ENCODE peak calls at places on chromosomes 5 and 9, in four cellular contexts. One of them, this sample, is unnamed.

GRCh38 chr5:57488308-57488955 is 5.8 kb upstream of the ACTBL2 start:
- DNase-seq in GM12878: no peak
- DNase-seq in HepG2: no peak
- DNase-seq in H1: no peak
- DNase-seq in this sample: no peak

GRCh38 chr5:5273398-5273797 is 133.3 kb downstream of the ADAMTS16 start:
- DNase-seq in GM12878: no peak
- DNase-seq in HepG2: no peak
- DNase-seq in H1: no peak
- DNase-seq in this sample: no peak

GRCh38 chr5:88660326-88660946 is 222.5 kb downstream of the MEF2C start:
- DNase-seq in GM12878: no peak
- DNase-seq in HepG2: no peak
- DNase-seq in H1: no peak
- DNase-seq in this sample: no peak

GRCh38 chr5:170112876-170113516 is 7.3 kb downstream of the FOXI1 start:
- DNase-seq in GM12878: no peak
- DNase-seq in HepG2: no peak
- DNase-seq in H1: no peak
- DNase-seq in this sample: no peak

GRCh38 chr5:21574429-21574828 is 1278.7 kb downstream of the CDH12 start:
- DNase-seq in GM12878: no peak
- DNase-seq in HepG2: no peak
- DNase-seq in H1: no peak
- DNase-seq in this sample: no peak

GRCh38 chr9:130072515-130073235 is 19.0 kb downstream of the GPR107 start:
- DNase-seq in GM12878: peak; percentile 53
- DNase-seq in HepG2: no peak
- DNase-seq in H1: no peak
- DNase-seq in this sample: no peak

GRCh38 chr5:56085205-56085604 is 90.4 kb upstream of the IL6ST start:
- DNase-seq in GM12878: no peak
- DNase-seq in HepG2: no peak
- DNase-seq in H1: no peak
- DNase-seq in this sample: no peak

GRCh38 chr5:61680247-61680646 is 348.2 kb downstream of the ZSWIM6 start:
- DNase-seq in GM12878: no peak
- DNase-seq in HepG2: no peak
- DNase-seq in H1: no peak
- DNase-seq in this sample: no peak

GRCh38 chr9:73558471-73558870 is 406.8 kb downstream of the ANXA1 start:
- DNase-seq in GM12878: no peak
- DNase-seq in HepG2: no peak
- DNase-seq in H1: no peak
- DNase-seq in this sample: no peak

GRCh38 chr5:170151105-170151831 is 45.6 kb downstream of the FOXI1 start:
- DNase-seq in GM12878: no peak
- DNase-seq in HepG2: peak; percentile 54
- DNase-seq in H1: peak; percentile 56
- DNase-seq in this sample: peak; percentile 95

GRCh38 chr9:91814681-91815212 is 135.3 kb downstream of the ROR2 start:
- DNase-seq in GM12878: no peak
- DNase-seq in HepG2: no peak
- DNase-seq in H1: no peak
- DNase-seq in this sample: no peak

GRCh38 chr9:2179557-2179956 is 164.4 kb downstream of the SMARCA2 start:
- DNase-seq in GM12878: no peak
- DNase-seq in HepG2: no peak
- DNase-seq in H1: no peak
- DNase-seq in this sample: no peak

GRCh38 chr9:15142903-15143534 is 164.0 kb downstream of the TTC39B start:
- DNase-seq in GM12878: no peak
- DNase-seq in HepG2: peak; percentile 50
- DNase-seq in H1: no peak
- DNase-seq in this sample: peak; percentile 42

GRCh38 chr5:157571357-157571827 is 4.2 kb downstream of the ADAM19 start:
- DNase-seq in GM12878: peak; percentile 75
- DNase-seq in HepG2: no peak
- DNase-seq in H1: peak; percentile 23
- DNase-seq in this sample: no peak

GRCh38 chr5:121752149-121752548 is 99.5 kb upstream of the FTMT start:
- DNase-seq in GM12878: no peak
- DNase-seq in HepG2: no peak
- DNase-seq in H1: no peak
- DNase-seq in this sample: no peak

GRCh38 chr5:178349607-178350353 is 117.2 kb upstream of the PHYKPL start:
- DNase-seq in GM12878: no peak
- DNase-seq in HepG2: no peak
- DNase-seq in H1: no peak
- DNase-seq in this sample: no peak

GRCh38 chr5:1000329-1000728 is 8.3 kb upstream of the NKD2 start:
- DNase-seq in GM12878: no peak
- DNase-seq in HepG2: no peak
- DNase-seq in H1: no peak
- DNase-seq in this sample: no peak

GRCh38 chr5:28807230-28807629 is 1768.8 kb upstream of the CDH9 start:
- DNase-seq in GM12878: no peak
- DNase-seq in HepG2: no peak
- DNase-seq in H1: no peak
- DNase-seq in this sample: no peak

GRCh38 chr5:78496373-78496772 is 136.0 kb downstream of the SCAMP1 start:
- DNase-seq in GM12878: no peak
- DNase-seq in HepG2: peak; percentile 15
- DNase-seq in H1: no peak
- DNase-seq in this sample: no peak

GRCh38 chr5:134184155-134185135 is 7.7 kb upstream of the SKP1 start:
- DNase-seq in GM12878: peak; percentile 16
- DNase-seq in HepG2: peak; percentile 62
- DNase-seq in H1: peak; percentile 38
- DNase-seq in this sample: peak; percentile 81

GRCh38 chr5:177512736-177513380 is 3.2 kb upstream of the DOK3 start:
- DNase-seq in GM12878: no peak
- DNase-seq in HepG2: no peak
- DNase-seq in H1: no peak
- DNase-seq in this sample: no peak

GRCh38 chr5:54457094-54457531 is 1.6 kb downstream of the HSPB3 start:
- DNase-seq in GM12878: no peak
- DNase-seq in HepG2: peak; percentile 6
- DNase-seq in H1: no peak
- DNase-seq in this sample: no peak

GRCh38 chr5:176857514-176858273 is 41.5 kb downstream of the HK3 start:
- DNase-seq in GM12878: no peak
- DNase-seq in HepG2: no peak
- DNase-seq in H1: no peak
- DNase-seq in this sample: no peak

GRCh38 chr5:82561786-82562185 is 283.6 kb upstream of the RPS23 start:
- DNase-seq in GM12878: no peak
- DNase-seq in HepG2: no peak
- DNase-seq in H1: no peak
- DNase-seq in this sample: no peak

GRCh38 chr9:122991370-122991830 is 42.1 kb upstream of the GPR21 start:
- DNase-seq in GM12878: peak; percentile 23
- DNase-seq in HepG2: peak; percentile 25
- DNase-seq in H1: no peak
- DNase-seq in this sample: peak; percentile 60

GRCh38 chr5:102758576-102758975 is 3.5 kb downstream of the PAM start:
- DNase-seq in GM12878: no peak
- DNase-seq in HepG2: no peak
- DNase-seq in H1: no peak
- DNase-seq in this sample: no peak

GRCh38 chr9:120715331-120715924 is 1.2 kb upstream of the MEGF9 start:
- DNase-seq in GM12878: no peak
- DNase-seq in HepG2: no peak
- DNase-seq in H1: peak; percentile 34
- DNase-seq in this sample: peak; percentile 12

DNA sequence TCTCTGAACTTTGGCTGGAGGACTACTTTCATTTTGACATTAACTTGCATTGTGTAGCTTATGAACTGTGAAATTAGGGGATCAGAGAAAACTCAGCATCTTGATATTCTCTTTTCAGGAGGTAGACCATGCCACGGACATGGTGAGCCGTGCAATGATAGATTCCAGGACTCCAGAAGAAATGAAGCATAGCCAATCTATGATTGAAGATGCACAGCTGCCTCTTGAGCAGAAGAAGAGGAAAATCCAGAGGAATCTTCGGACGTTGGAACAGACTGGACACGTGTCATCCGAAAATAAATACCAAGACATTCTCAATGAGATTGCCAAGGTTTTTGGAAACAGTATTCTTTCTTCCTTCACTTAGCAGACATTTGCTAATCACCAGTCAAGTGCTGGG is 20.6 kb upstream of the F2R start:
- DNase-seq in GM12878: no peak
- DNase-seq in HepG2: no peak
- DNase-seq in H1: no peak
- DNase-seq in this sample: no peak
- TF ChIP-seq CBX5 in GM12878: no peak
- TF ChIP-seq CBX5 in HepG2: no peak
- TF ChIP-seq CBX5 in H1: no peak
- TF ChIP-seq CBX5 in this sample: no peak

GRCh38 chr9:16515207-16515606 is 355.3 kb downstream of the BNC2 start:
- DNase-seq in GM12878: no peak
- DNase-seq in HepG2: no peak
- DNase-seq in H1: no peak
- DNase-seq in this sample: no peak
- TF ChIP-seq CBX5 in GM12878: no peak
- TF ChIP-seq CBX5 in HepG2: no peak
- TF ChIP-seq CBX5 in H1: no peak
- TF ChIP-seq CBX5 in this sample: no peak

GRCh38 chr5:137995077-137995746 is 37.7 kb downstream of the FAM13B start:
- DNase-seq in GM12878: no peak
- DNase-seq in HepG2: peak; percentile 6
- DNase-seq in H1: no peak
- DNase-seq in this sample: peak; percentile 41
- TF ChIP-seq CBX5 in GM12878: no peak
- TF ChIP-seq CBX5 in HepG2: no peak
- TF ChIP-seq CBX5 in H1: no peak
- TF ChIP-seq CBX5 in this sample: no peak

GRCh38 chr5:86885011-86885410 is 267.3 kb downstream of the COX7C start:
- DNase-seq in GM12878: no peak
- DNase-seq in HepG2: no peak
- DNase-seq in H1: no peak
- DNase-seq in this sample: no peak
- TF ChIP-seq CBX5 in GM12878: no peak
- TF ChIP-seq CBX5 in HepG2: no peak
- TF ChIP-seq CBX5 in H1: no peak
- TF ChIP-seq CBX5 in this sample: no peak

DNA sequence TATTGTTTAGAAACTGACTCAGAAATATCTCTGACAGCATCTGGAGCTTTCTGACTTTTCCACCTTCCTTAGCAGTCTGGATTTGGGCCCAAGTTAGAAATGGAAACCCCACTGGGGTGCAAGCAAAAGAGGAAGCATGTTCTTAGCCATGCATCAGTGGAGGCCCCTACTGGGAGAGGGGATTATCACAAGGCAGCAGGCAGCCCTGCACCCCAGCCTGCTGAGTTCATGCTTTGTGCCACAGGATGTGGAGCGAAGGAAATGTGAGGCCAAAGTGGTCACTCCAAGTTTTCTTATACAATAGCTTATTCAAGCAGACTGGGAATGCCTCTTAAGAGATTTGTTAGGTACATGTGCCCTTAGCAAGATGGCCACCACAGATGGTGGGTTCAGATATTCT is 146.4 kb upstream of the TLX3 start:
- DNase-seq in GM12878: no peak
- DNase-seq in HepG2: no peak
- DNase-seq in H1: peak; percentile 39
- DNase-seq in this sample: peak; percentile 30
- TF ChIP-seq CBX5 in GM12878: no peak
- TF ChIP-seq CBX5 in HepG2: no peak
- TF ChIP-seq CBX5 in H1: no peak
- TF ChIP-seq CBX5 in this sample: no peak

GRCh38 chr9:99373912-99374311 is 151.8 kb downstream of the SEC61B start:
- DNase-seq in GM12878: no peak
- DNase-seq in HepG2: no peak
- DNase-seq in H1: no peak
- DNase-seq in this sample: no peak

GRCh38 chr9:99377790-99378775 is 156.0 kb downstream of the SEC61B start:
- DNase-seq in GM12878: no peak
- DNase-seq in HepG2: peak; percentile 64
- DNase-seq in H1: no peak
- DNase-seq in this sample: no peak

GRCh38 chr9:99371376-99371775 is 149.3 kb downstream of the SEC61B start:
- DNase-seq in GM12878: no peak
- DNase-seq in HepG2: no peak
- DNase-seq in H1: no peak
- DNase-seq in this sample: no peak

GRCh38 chr9:99375481-99375880 is 153.4 kb downstream of the SEC61B start:
- DNase-seq in GM12878: no peak
- DNase-seq in HepG2: no peak
- DNase-seq in H1: no peak
- DNase-seq in this sample: no peak
- TF ChIP-seq CBX5 in GM12878: no peak
- TF ChIP-seq CBX5 in HepG2: no peak
- TF ChIP-seq CBX5 in H1: no peak
- TF ChIP-seq CBX5 in this sample: no peak